ENCODE peak calls at places on chromosomes 11 and 22, in nine cellular contexts. One of them, this sample, is unnamed.
A peak's percentile ranks its signal among the peaks of the same experiment; 100 is the strongest.

GRCh38 chr22:23898006-23898974 is 4.1 kb downstream of the MIF start:
- DNase-seq in hepatocyte: no peak
- DNase-seq in heart right ventricle: no peak
- DNase-seq in dorsolateral prefrontal cortex: no peak
- DNase-seq in colonic mucosa: no peak
- DNase-seq in body of pancreas: no peak
- DNase-seq in AG04450: no peak
- DNase-seq in ovary: no peak
- DNase-seq in tibial artery: no peak
- DNase-seq in this sample: no peak

GRCh38 chr11:130611791-130612251 is 163.4 kb downstream of the ADAMTS15 start:
- DNase-seq in hepatocyte: no peak
- DNase-seq in heart right ventricle: no peak
- DNase-seq in dorsolateral prefrontal cortex: no peak
- DNase-seq in colonic mucosa: no peak
- DNase-seq in body of pancreas: no peak
- DNase-seq in AG04450: no peak
- DNase-seq in ovary: no peak
- DNase-seq in tibial artery: no peak
- DNase-seq in this sample: no peak

GRCh38 chr11:8867035-8867434 is 44.0 kb upstream of the AKIP1 start:
- DNase-seq in hepatocyte: peak; percentile 32
- DNase-seq in heart right ventricle: no peak
- DNase-seq in dorsolateral prefrontal cortex: no peak
- DNase-seq in colonic mucosa: no peak
- DNase-seq in body of pancreas: no peak
- DNase-seq in AG04450: no peak
- DNase-seq in ovary: no peak
- DNase-seq in tibial artery: no peak
- DNase-seq in this sample: no peak

GRCh38 chr22:36745301-36745995 is 30.5 kb downstream of the IFT27 start:
- DNase-seq in hepatocyte: no peak
- DNase-seq in heart right ventricle: no peak
- DNase-seq in dorsolateral prefrontal cortex: no peak
- DNase-seq in colonic mucosa: no peak
- DNase-seq in body of pancreas: no peak
- DNase-seq in AG04450: no peak
- DNase-seq in ovary: no peak
- DNase-seq in tibial artery: no peak
- DNase-seq in this sample: no peak

GRCh38 chr11:102553835-102554282 is 23.3 kb upstream of the MMP7 start:
- DNase-seq in hepatocyte: no peak
- DNase-seq in heart right ventricle: no peak
- DNase-seq in dorsolateral prefrontal cortex: no peak
- DNase-seq in colonic mucosa: no peak
- DNase-seq in body of pancreas: no peak
- DNase-seq in AG04450: no peak
- DNase-seq in ovary: no peak
- DNase-seq in tibial artery: no peak
- DNase-seq in this sample: peak; percentile 58

GRCh38 chr22:44287121-44287693 is 25.5 kb downstream of the SHISAL1 start:
- DNase-seq in hepatocyte: no peak
- DNase-seq in heart right ventricle: no peak
- DNase-seq in dorsolateral prefrontal cortex: no peak
- DNase-seq in colonic mucosa: no peak
- DNase-seq in body of pancreas: no peak
- DNase-seq in AG04450: no peak
- DNase-seq in ovary: no peak
- DNase-seq in tibial artery: no peak
- DNase-seq in this sample: no peak

GRCh38 chr11:80462211-80462610 is 1021.4 kb upstream of the TENM4 start:
- DNase-seq in hepatocyte: peak; percentile 44
- DNase-seq in heart right ventricle: no peak
- DNase-seq in dorsolateral prefrontal cortex: no peak
- DNase-seq in colonic mucosa: no peak
- DNase-seq in body of pancreas: no peak
- DNase-seq in AG04450: no peak
- DNase-seq in ovary: no peak
- DNase-seq in tibial artery: no peak
- DNase-seq in this sample: no peak

GRCh38 chr11:62611705-62612365 is 740 bp downstream of the EML3 start:
- DNase-seq in hepatocyte: peak; percentile 73
- DNase-seq in heart right ventricle: peak; percentile 59
- DNase-seq in dorsolateral prefrontal cortex: no peak
- DNase-seq in colonic mucosa: peak; percentile 58
- DNase-seq in body of pancreas: peak; percentile 51
- DNase-seq in AG04450: no peak
- DNase-seq in ovary: peak; percentile 86
- DNase-seq in tibial artery: peak; percentile 55
- DNase-seq in this sample: peak; percentile 75

GRCh38 chr22:19797631-19798319 is 37.2 kb downstream of the TBX1 start:
- DNase-seq in hepatocyte: no peak
- DNase-seq in heart right ventricle: no peak
- DNase-seq in dorsolateral prefrontal cortex: no peak
- DNase-seq in colonic mucosa: no peak
- DNase-seq in body of pancreas: no peak
- DNase-seq in AG04450: no peak
- DNase-seq in ovary: no peak
- DNase-seq in tibial artery: no peak
- DNase-seq in this sample: no peak

GRCh38 chr11:100776212-100776896 is 89.3 kb downstream of the ARHGAP42 start:
- DNase-seq in hepatocyte: peak; percentile 66
- DNase-seq in heart right ventricle: no peak
- DNase-seq in dorsolateral prefrontal cortex: no peak
- DNase-seq in colonic mucosa: no peak
- DNase-seq in body of pancreas: peak; percentile 55
- DNase-seq in AG04450: peak; percentile 21
- DNase-seq in ovary: no peak
- DNase-seq in tibial artery: no peak
- DNase-seq in this sample: no peak

GRCh38 chr11:118918128-118918685 is 7.5 kb downstream of the BCL9L start:
- DNase-seq in hepatocyte: peak; percentile 89
- DNase-seq in heart right ventricle: peak; percentile 80
- DNase-seq in dorsolateral prefrontal cortex: no peak
- DNase-seq in colonic mucosa: peak; percentile 96
- DNase-seq in body of pancreas: peak; percentile 83
- DNase-seq in AG04450: no peak
- DNase-seq in ovary: peak; percentile 81
- DNase-seq in tibial artery: peak; percentile 92
- DNase-seq in this sample: no peak

GRCh38 chr11:119903389-119903788 is 174.4 kb upstream of the NECTIN1 start:
- DNase-seq in hepatocyte: peak; percentile 18
- DNase-seq in heart right ventricle: no peak
- DNase-seq in dorsolateral prefrontal cortex: no peak
- DNase-seq in colonic mucosa: no peak
- DNase-seq in body of pancreas: no peak
- DNase-seq in AG04450: no peak
- DNase-seq in ovary: no peak
- DNase-seq in tibial artery: no peak
- DNase-seq in this sample: no peak

GRCh38 chr11:73198677-73199076 is 19.4 kb upstream of the P2RY2 start:
- DNase-seq in hepatocyte: peak; percentile 81
- DNase-seq in heart right ventricle: no peak
- DNase-seq in dorsolateral prefrontal cortex: no peak
- DNase-seq in colonic mucosa: no peak
- DNase-seq in body of pancreas: no peak
- DNase-seq in AG04450: no peak
- DNase-seq in ovary: no peak
- DNase-seq in tibial artery: no peak
- DNase-seq in this sample: no peak

GRCh38 chr22:32050678-32051515 is 7.8 kb downstream of the SLC5A1 start:
- DNase-seq in hepatocyte: peak; percentile 71
- DNase-seq in heart right ventricle: peak; percentile 23
- DNase-seq in dorsolateral prefrontal cortex: no peak
- DNase-seq in colonic mucosa: no peak
- DNase-seq in body of pancreas: peak; percentile 52
- DNase-seq in AG04450: peak; percentile 30
- DNase-seq in ovary: no peak
- DNase-seq in tibial artery: peak; percentile 38
- DNase-seq in this sample: peak; percentile 21

GRCh38 chr22:41116342-41116741 is 23.9 kb downstream of the EP300 start:
- DNase-seq in hepatocyte: no peak
- DNase-seq in heart right ventricle: no peak
- DNase-seq in dorsolateral prefrontal cortex: no peak
- DNase-seq in colonic mucosa: no peak
- DNase-seq in body of pancreas: no peak
- DNase-seq in AG04450: no peak
- DNase-seq in ovary: no peak
- DNase-seq in tibial artery: no peak
- DNase-seq in this sample: no peak

GRCh38 chr11:77062924-77063323 is 3.8 kb upstream of the CAPN5 start:
- DNase-seq in hepatocyte: no peak
- DNase-seq in heart right ventricle: no peak
- DNase-seq in dorsolateral prefrontal cortex: no peak
- DNase-seq in colonic mucosa: peak; percentile 38
- DNase-seq in body of pancreas: no peak
- DNase-seq in AG04450: no peak
- DNase-seq in ovary: no peak
- DNase-seq in tibial artery: no peak
- DNase-seq in this sample: no peak
- TF ChIP-seq CTCF in hepatocyte: peak; percentile 8
- TF ChIP-seq CTCF in heart right ventricle: no peak
- TF ChIP-seq CTCF in dorsolateral prefrontal cortex: no peak
- TF ChIP-seq CTCF in colonic mucosa: no peak
- TF ChIP-seq CTCF in body of pancreas: no peak
- TF ChIP-seq CTCF in AG04450: peak; percentile 17
- TF ChIP-seq CTCF in ovary: no peak
- TF ChIP-seq CTCF in tibial artery: no peak
- TF ChIP-seq CTCF in this sample: peak; percentile 10

DNA sequence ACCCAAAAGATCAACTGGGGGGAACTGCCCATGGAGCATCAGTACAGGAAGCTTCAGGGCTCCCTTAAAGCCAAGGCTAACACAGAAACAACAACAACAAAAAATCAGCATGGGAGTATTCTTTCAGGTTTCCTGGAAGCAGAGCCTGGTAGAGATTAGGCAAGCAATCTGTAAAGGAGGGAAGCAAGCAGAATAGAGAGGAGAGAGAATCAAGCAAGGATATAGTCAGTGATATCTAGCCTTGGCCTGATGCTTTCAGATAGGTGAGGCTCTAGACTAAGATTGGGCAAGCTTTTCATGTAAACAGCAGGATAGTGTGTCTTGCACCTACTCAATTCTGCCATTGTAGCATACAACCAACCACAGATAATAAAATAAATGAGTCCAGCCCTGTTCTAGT is 44.4 kb upstream of the FAT3 start:
- DNase-seq in hepatocyte: no peak
- DNase-seq in heart right ventricle: no peak
- DNase-seq in dorsolateral prefrontal cortex: no peak
- DNase-seq in colonic mucosa: no peak
- DNase-seq in body of pancreas: no peak
- DNase-seq in AG04450: no peak
- DNase-seq in ovary: no peak
- DNase-seq in tibial artery: no peak
- DNase-seq in this sample: no peak
- H3K4me3 ChIP-seq in hepatocyte: no peak overlapping the region
- H3K4me3 ChIP-seq in heart right ventricle: no peak overlapping the region
- H3K4me3 ChIP-seq in dorsolateral prefrontal cortex: no peak overlapping the region
- H3K4me3 ChIP-seq in colonic mucosa: no peak overlapping the region
- H3K4me3 ChIP-seq in body of pancreas: no peak overlapping the region
- H3K4me3 ChIP-seq in AG04450: no peak overlapping the region
- H3K4me3 ChIP-seq in ovary: no peak overlapping the region
- H3K4me3 ChIP-seq in tibial artery: no peak overlapping the region
- H3K4me3 ChIP-seq in this sample: no peak overlapping the region

GRCh38 chr11:3199537-3200295 is 18.9 kb downstream of the MRGPRG start:
- DNase-seq in hepatocyte: no peak
- DNase-seq in heart right ventricle: no peak
- DNase-seq in dorsolateral prefrontal cortex: peak; percentile 3
- DNase-seq in colonic mucosa: no peak
- DNase-seq in body of pancreas: no peak
- DNase-seq in AG04450: no peak
- DNase-seq in ovary: no peak
- DNase-seq in tibial artery: peak; percentile 14
- DNase-seq in this sample: no peak
- H3K27me3 ChIP-seq in hepatocyte: peaks cover 41% of the 10 kb centered on the region
- H3K27me3 ChIP-seq in heart right ventricle: peaks cover 51% of the 10 kb centered on the region
- H3K27me3 ChIP-seq in dorsolateral prefrontal cortex: peaks cover 7% of the 10 kb centered on the region
- H3K27me3 ChIP-seq in colonic mucosa: peaks cover 17% of the 10 kb centered on the region
- H3K27me3 ChIP-seq in body of pancreas: no peaks in the 10 kb centered on the region
- H3K27me3 ChIP-seq in AG04450: peaks cover 56% of the 10 kb centered on the region
- H3K27me3 ChIP-seq in ovary: no peaks in the 10 kb centered on the region
- H3K27me3 ChIP-seq in tibial artery: peaks cover 90% of the 10 kb centered on the region
- H3K27me3 ChIP-seq in this sample: no peaks in the 10 kb centered on the region

GRCh38 chr22:49180683-49181024 is 647.0 kb downstream of the BRD1 start:
- DNase-seq in hepatocyte: peak; percentile 25
- DNase-seq in heart right ventricle: no peak
- DNase-seq in dorsolateral prefrontal cortex: no peak
- DNase-seq in colonic mucosa: no peak
- DNase-seq in body of pancreas: no peak
- DNase-seq in AG04450: no peak
- DNase-seq in ovary: no peak
- DNase-seq in tibial artery: no peak
- DNase-seq in this sample: no peak
- TF ChIP-seq CTCF in hepatocyte: no peak
- TF ChIP-seq CTCF in heart right ventricle: no peak
- TF ChIP-seq CTCF in dorsolateral prefrontal cortex: no peak
- TF ChIP-seq CTCF in colonic mucosa: no peak
- TF ChIP-seq CTCF in body of pancreas: no peak
- TF ChIP-seq CTCF in AG04450: no peak
- TF ChIP-seq CTCF in ovary: no peak
- TF ChIP-seq CTCF in tibial artery: no peak
- TF ChIP-seq CTCF in this sample: no peak

GRCh38 chr22:49856766-49857618 is 3.3 kb downstream of the ZBED4 start:
- DNase-seq in hepatocyte: no peak
- DNase-seq in heart right ventricle: no peak
- DNase-seq in dorsolateral prefrontal cortex: no peak
- DNase-seq in colonic mucosa: no peak
- DNase-seq in body of pancreas: no peak
- DNase-seq in AG04450: no peak
- DNase-seq in ovary: no peak
- DNase-seq in tibial artery: no peak
- DNase-seq in this sample: no peak

GRCh38 chr22:49852898-49853894 is at the start of gene ZBED4:
- DNase-seq in hepatocyte: peak; percentile 99
- DNase-seq in heart right ventricle: peak; percentile 95
- DNase-seq in dorsolateral prefrontal cortex: peak; percentile 90
- DNase-seq in colonic mucosa: peak; percentile 98
- DNase-seq in body of pancreas: peak; percentile 98
- DNase-seq in AG04450: peak; percentile 85
- DNase-seq in ovary: peak; percentile 99
- DNase-seq in tibial artery: peak; percentile 94
- DNase-seq in this sample: peak; percentile 98

GRCh38 chr22:49856343-49856742 is 2.7 kb downstream of the ZBED4 start:
- DNase-seq in hepatocyte: no peak
- DNase-seq in heart right ventricle: no peak
- DNase-seq in dorsolateral prefrontal cortex: no peak
- DNase-seq in colonic mucosa: no peak
- DNase-seq in body of pancreas: peak; percentile 36
- DNase-seq in AG04450: no peak
- DNase-seq in ovary: peak; percentile 52
- DNase-seq in tibial artery: no peak
- DNase-seq in this sample: no peak

GRCh38 chr22:49853981-49854791 is 542 bp downstream of the ZBED4 start:
- DNase-seq in hepatocyte: peak; percentile 59
- DNase-seq in heart right ventricle: peak; percentile 30
- DNase-seq in dorsolateral prefrontal cortex: no peak
- DNase-seq in colonic mucosa: peak; percentile 61
- DNase-seq in body of pancreas: peak; percentile 35
- DNase-seq in AG04450: no peak
- DNase-seq in ovary: peak; percentile 62
- DNase-seq in tibial artery: no peak
- DNase-seq in this sample: peak; percentile 44

GRCh38 chr22:49855491-49855911 is 1.9 kb downstream of the ZBED4 start:
- DNase-seq in hepatocyte: peak; percentile 50
- DNase-seq in heart right ventricle: no peak
- DNase-seq in dorsolateral prefrontal cortex: no peak
- DNase-seq in colonic mucosa: peak; percentile 59
- DNase-seq in body of pancreas: peak; percentile 33
- DNase-seq in AG04450: no peak
- DNase-seq in ovary: no peak
- DNase-seq in tibial artery: no peak
- DNase-seq in this sample: no peak
- H3K4me3 ChIP-seq in hepatocyte: peak overlapping the region; percentile 97
- H3K4me3 ChIP-seq in heart right ventricle: no peak overlapping the region
- H3K4me3 ChIP-seq in dorsolateral prefrontal cortex: peak overlapping the region; percentile 88
- H3K4me3 ChIP-seq in colonic mucosa: peak overlapping the region; percentile 61
- H3K4me3 ChIP-seq in body of pancreas: no peak overlapping the region
- H3K4me3 ChIP-seq in AG04450: peak overlapping the region; percentile 86
- H3K4me3 ChIP-seq in ovary: no peak overlapping the region
- H3K4me3 ChIP-seq in tibial artery: no peak overlapping the region
- H3K4me3 ChIP-seq in this sample: peak overlapping the region; percentile 92

This sample was measured in GM06990.